ENCODE peak calls at places on chromosomes 7 and 10, in six cellular contexts. E, A, P, M, X and H are unnamed samples.

GRCh38 chr7:84060760-84061261 is 133.8 kb downstream of the SEMA3A start:
- DNase-seq in A (no peak), E (no peak), P (peak), X (no peak), M (no peak), H (no peak)

GRCh38 chr7:97006146-97006950 is 995 bp downstream of the DLX6 start:
- DNase-seq in A (no peak), E (peak), X (no peak), P (peak), M (peak), H (peak)

GRCh38 chr10:104337527-104337984 is 709 bp downstream of the ITPRIP start:
- DNase-seq in M (peak), E (peak), P (no peak), X (no peak), A (peak), H (no peak)

GRCh38 chr7:70566659-70567058 is 565.3 kb upstream of the GALNT17 start:
- DNase-seq in E (no peak), X (no peak), A (no peak), P (no peak), M (no peak), H (no peak)

GRCh38 chr7:116180302-116180701 is 30.0 kb upstream of the TES start:
- DNase-seq in P (peak), A (peak), M (peak), E (peak), X (no peak), H (no peak)

GRCh38 chr7:149414745-149415390 is 46.0 kb downstream of the ZNF777 start:
- DNase-seq in E (peak), A (peak), P (peak), M (peak), X (no peak), H (peak)

GRCh38 chr7:21169667-21170605 is 257.9 kb upstream of the SP4 start:
- DNase-seq in P (no peak), A (no peak), E (no peak), M (peak), X (no peak), H (peak)

GRCh38 chr10:33666686-33667480 is 332.4 kb upstream of the NRP1 start:
- DNase-seq in X (no peak), M (no peak), P (peak), A (peak), E (no peak), H (no peak)

GRCh38 chr7:44607141-44608068 is 978 bp downstream of the OGDH start:
- DNase-seq in E (no peak), M (no peak), P (no peak), A (no peak), X (no peak), H (no peak)

GRCh38 chr10:129759214-129760002 is 204.7 kb downstream of the EBF3 start:
- DNase-seq in X (no peak), E (no peak), P (no peak), M (no peak), A (no peak), H (peak)

GRCh38 chr7:144818516-144818915 is 17.3 kb downstream of the TPK1 start:
- DNase-seq in X (no peak), M (no peak), A (no peak), E (no peak), P (no peak), H (no peak)

GRCh38 chr7:47507514-47507913 is 74.4 kb downstream of the TNS3 start:
- DNase-seq in E (no peak), M (no peak), P (no peak), X (no peak), A (no peak), H (peak)

GRCh38 chr10:34808789-34809745 is 6.0 kb downstream of the PARD3 start:
- DNase-seq in M (peak), E (no peak), P (no peak), A (peak), X (no peak), H (no peak)

GRCh38 chr10:31401287-31401686 is 82.3 kb downstream of the ZEB1 start:
- DNase-seq in X (no peak), M (no peak), E (no peak), A (no peak), P (no peak), H (no peak)

GRCh38 chr10:113573368-113573767 is 20.5 kb downstream of the HABP2 start:
- DNase-seq in P (no peak), E (no peak), X (no peak), M (no peak), A (no peak), H (no peak)

GRCh38 chr10:69829792-69830191 is 28.1 kb downstream of the COL13A1 start:
- DNase-seq in A (no peak), X (no peak), E (peak), M (no peak), P (no peak), H (no peak)

GRCh38 chr10:124127965-124128810 is 34.8 kb upstream of the CHST15 start:
- DNase-seq in M (no peak), P (no peak), X (no peak), A (no peak), E (no peak), H (no peak)

GRCh38 chr7:68176974-68177373 is 1180.3 kb downstream of the TYW1 start:
- DNase-seq in X (peak), P (peak), M (peak), E (no peak), A (peak), H (peak)

GRCh38 chr10:71312840-71313789 is 5.9 kb upstream of the SLC29A3 start:
- DNase-seq in X (peak), M (no peak), E (no peak), A (peak), P (no peak), H (no peak)

GRCh38 chr7:99050971-99051370 is 92.9 kb downstream of the SMURF1 start:
- DNase-seq in X (no peak), E (no peak), A (no peak), P (no peak), M (no peak), H (no peak)